ENCODE peak calls at places on chromosomes 3 and 15, in six cellular contexts. Y is adipocyte, R is left lung, U is esophagus squamous epithelium, J is PC-3, W is psoas muscle. P is an unnamed sample. For H3K36me3 and H3K27me3, the result is how much of the 10 kb centered on the place peaks cover.

GRCh38 chr3:10093678-10094077 is 14.4 kb downstream of the FANCD2OS start:
- DNase-seq in W (no peak), J (no peak), R (no peak), U (no peak), Y (no peak), P (no peak)

GRCh38 chr15:67762610-67763368 is 62.5 kb upstream of the SKOR1 start:
- DNase-seq in R (no peak), J (no peak), Y (peak), U (no peak), W (no peak), P (no peak)

GRCh38 chr3:171404376-171404982 is 55.7 kb downstream of the TNIK start:
- DNase-seq in Y (peak), W (no peak), U (no peak), J (peak), R (no peak), P (no peak)

GRCh38 chr3:76063019-76063418 is 277.7 kb upstream of the ZNF717 start:
- DNase-seq in W (no peak), Y (peak), R (no peak), J (peak), U (no peak), P (no peak)

GRCh38 chr3:27677554-27677953 is 44.6 kb downstream of the EOMES start:
- DNase-seq in W (no peak), J (peak), Y (peak), R (no peak), U (no peak), P (no peak)

GRCh38 chr3:143436231-143436930 is 316.8 kb downstream of the CHST2 start:
- DNase-seq in U (no peak), Y (no peak), W (no peak), J (no peak), R (no peak), P (no peak)

GRCh38 chr15:65055201-65055870 is 10.1 kb downstream of the SLC51B start:
- DNase-seq in U (no peak), R (no peak), J (peak), W (no peak), Y (no peak), P (peak)

GRCh38 chr3:81585937-81586336 is 175.5 kb downstream of the GBE1 start:
- DNase-seq in R (no peak), Y (no peak), U (no peak), W (no peak), J (no peak), P (no peak)

GRCh38 chr15:56760186-56760585 is 26.9 kb upstream of the ZNF280D start:
- DNase-seq in Y (peak), J (no peak), R (no peak), U (no peak), W (no peak), P (no peak)

GRCh38 chr15:25366058-25366457 is 72.8 kb downstream of the UBE3A start:
- DNase-seq in R (no peak), Y (no peak), U (no peak), W (no peak), J (peak), P (no peak)

GRCh38 chr3:107236661-107237375 is 140.4 kb upstream of the CCDC54 start:
- DNase-seq in R (no peak), U (no peak), Y (no peak), J (no peak), W (no peak), P (no peak)

GRCh38 chr3:73418636-73419035 is 206.1 kb downstream of the PDZRN3 start:
- DNase-seq in W (no peak), U (no peak), Y (peak), J (no peak), R (no peak), P (no peak)

GRCh38 chr15:39969871-39970270 is 36.0 kb downstream of the EIF2AK4 start:
- DNase-seq in U (no peak), W (peak), Y (peak), J (no peak), R (peak), P (no peak)

GRCh38 chr3:169286214-169286613 is 377.3 kb downstream of the MECOM start:
- DNase-seq in W (no peak), R (no peak), U (no peak), Y (no peak), J (peak), P (no peak)

GRCh38 chr3:47803478-47804025 is 614 bp downstream of the DHX30 start:
- DNase-seq in Y (no peak), U (no peak), W (no peak), R (no peak), J (no peak), P (no peak)

GRCh38 chr3:41652506-41652905 is 309.4 kb downstream of the ULK4 start:
- DNase-seq in J (no peak), W (no peak), R (no peak), Y (no peak), U (no peak), P (no peak)

GRCh38 chr3:45499529-45499928 is 95.0 kb upstream of the LIMD1 start:
- DNase-seq in U (no peak), Y (peak), J (peak), R (no peak), W (no peak), P (no peak)

GRCh38 chr15:64699767-64700388 is 75.5 kb downstream of the RBPMS2 start:
- DNase-seq in W (peak), J (no peak), U (no peak), Y (peak), R (peak), P (no peak)

GRCh38 chr3:69764861-69765260 is 25.6 kb downstream of the MITF start:
- DNase-seq in R (no peak), Y (no peak), W (no peak), J (no peak), U (no peak), P (no peak)

GRCh38 chr3:53183514-53183913 is 22.5 kb downstream of the PRKCD start:
- DNase-seq in Y (no peak), U (no peak), W (no peak), J (no peak), R (no peak), P (no peak)
- H3K36me3 ChIP-seq in Y (half or more), U (under half), W (under half), J (under half), R (half or more), P (under half)

GRCh38 chr3:44125882-44126281 is 115.8 kb upstream of the TOPAZ1 start:
- DNase-seq in R (no peak), W (no peak), J (no peak), U (no peak), Y (peak), P (no peak)

GRCh38 chr3:44132593-44132992 is 109.1 kb upstream of the TOPAZ1 start:
- DNase-seq in R (no peak), U (no peak), W (no peak), J (no peak), Y (no peak), P (no peak)

GRCh38 chr3:44132061-44132460 is 109.6 kb upstream of the TOPAZ1 start:
- DNase-seq in Y (no peak), U (no peak), R (no peak), J (peak), W (no peak), P (no peak)

GRCh38 chr3:44128057-44128775 is 113.5 kb upstream of the TOPAZ1 start:
- DNase-seq in R (no peak), Y (no peak), J (no peak), U (no peak), W (no peak), P (no peak)

GRCh38 chr3:44130249-44130648 is 111.4 kb upstream of the TOPAZ1 start:
- DNase-seq in W (no peak), U (no peak), J (no peak), Y (no peak), R (no peak), P (no peak)
- H3K27me3 ChIP-seq in W (under half), U (under half), J (under half), Y (under half), R (under half), P (under half)

GRCh38 chr15:80188293-80188692 is 35.5 kb downstream of the FAH start:
- DNase-seq in R (no peak), U (no peak), Y (no peak), W (no peak), J (no peak), P (no peak)

GRCh38 chr15:80185152-80185551 is 32.4 kb downstream of the FAH start:
- DNase-seq in R (no peak), U (no peak), Y (no peak), W (no peak), J (no peak), P (no peak)

GRCh38 chr15:80183886-80184285 is 31.1 kb downstream of the FAH start:
- DNase-seq in R (no peak), J (peak), U (no peak), W (no peak), Y (no peak), P (no peak)

GRCh38 chr15:80186066-80186465 is 33.3 kb downstream of the FAH start:
- DNase-seq in W (no peak), Y (no peak), U (no peak), J (no peak), R (no peak), P (no peak)

DNA sequence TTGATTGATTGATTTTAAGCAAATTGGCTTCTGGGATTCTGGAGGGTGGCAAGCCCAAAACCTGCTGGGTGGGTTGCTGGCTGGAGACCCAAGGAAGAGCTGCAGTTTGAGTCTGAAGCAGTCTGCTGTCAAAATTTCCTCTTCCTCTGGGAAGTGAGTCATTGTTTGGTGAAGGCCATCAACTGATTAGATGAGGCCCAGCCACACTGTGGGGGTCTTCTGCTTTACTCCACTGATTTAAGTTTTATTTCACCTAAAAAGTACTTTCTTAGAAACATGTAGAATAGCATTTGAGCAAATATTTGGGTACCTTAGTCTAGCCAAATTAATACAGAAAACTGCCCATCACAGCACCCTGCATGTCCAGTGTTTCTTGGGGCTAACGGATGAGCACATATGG is 33.8 kb downstream of the FAH start:
- DNase-seq in W (no peak), R (no peak), J (no peak), U (no peak), Y (no peak), P (no peak)
- H3K36me3 ChIP-seq in W (under half), R (half or more), J (under half), U (under half), Y (half or more), P (half or more)

GRCh38 chr3:138941259-138941885 is 5.6 kb downstream of the FOXL2 start:
- DNase-seq in Y (peak), W (no peak), U (no peak), R (no peak), J (peak), P (peak)
- H3K27me3 ChIP-seq in Y (half or more), W (half or more), U (half or more), R (half or more), J (under half), P (half or more)

GRCh38 chr15:61987824-61988223 is 72.4 kb downstream of the VPS13C start:
- DNase-seq in J (no peak), Y (no peak), U (no peak), R (no peak), W (no peak), P (no peak)
- H3K36me3 ChIP-seq in J (under half), Y (under half), U (under half), R (half or more), W (half or more), P (under half)

GRCh38 chr3:30626443-30627181 is 20.2 kb downstream of the TGFBR2 start:
- DNase-seq in R (no peak), J (peak), U (no peak), Y (peak), W (no peak), P (no peak)
- H3K27me3 ChIP-seq in R (under half), J (under half), U (under half), Y (under half), W (under half), P (under half)

GRCh38 chr15:80855206-80855605 is 76.0 kb downstream of the CEMIP start:
- DNase-seq in R (no peak), U (no peak), W (no peak), J (no peak), Y (no peak), P (no peak)
- H3K36me3 ChIP-seq in R (under half), U (under half), W (under half), J (under half), Y (under half), P (under half)

GRCh38 chr3:128470134-128470915 is 3.6 kb upstream of the DNAJB8 start:
- DNase-seq in R (no peak), J (no peak), Y (no peak), U (no peak), W (no peak), P (no peak)
- H3K27me3 ChIP-seq in R (under half), J (under half), Y (half or more), U (under half), W (under half), P (under half)

GRCh38 chr15:63640146-63640545 is 43.0 kb downstream of the FBXL22 start:
- DNase-seq in J (no peak), Y (no peak), U (no peak), W (no peak), R (no peak), P (no peak)
- H3K36me3 ChIP-seq in J (under half), Y (half or more), U (under half), W (half or more), R (half or more), P (half or more)